ENCODE peak calls at places on chromosomes 4 and X, in eight cellular contexts. One of them, this sample, is unnamed.

GRCh38 chr4:3291969-3292570 is 751 bp upstream of the RGS12 start:
- DNase-seq in OCI-M1: no peak
- DNase-seq in amygdala: peak
- DNase-seq in RPMI7951: peak
- DNase-seq in M059J: peak
- DNase-seq in choroid plexus epithelial cell: peak
- DNase-seq in T follicular helper cell: no peak
- DNase-seq in cortex of kidney: no peak
- DNase-seq in this sample: no peak

GRCh38 chr4:101699441-101700117 is 91.0 kb upstream of the BANK1 start:
- DNase-seq in OCI-M1: peak
- DNase-seq in amygdala: no peak
- DNase-seq in RPMI7951: no peak
- DNase-seq in M059J: no peak
- DNase-seq in choroid plexus epithelial cell: no peak
- DNase-seq in T follicular helper cell: no peak
- DNase-seq in cortex of kidney: no peak
- DNase-seq in this sample: no peak

GRCh38 chrX:5054852-5055251 is 1173.8 kb downstream of the NLGN4X start:
- DNase-seq in OCI-M1: no peak
- DNase-seq in amygdala: no peak
- DNase-seq in RPMI7951: no peak
- DNase-seq in M059J: no peak
- DNase-seq in choroid plexus epithelial cell: no peak
- DNase-seq in T follicular helper cell: no peak
- DNase-seq in cortex of kidney: no peak
- DNase-seq in this sample: no peak

GRCh38 chr4:79578613-79579012 is 170.6 kb upstream of the GK2 start:
- DNase-seq in OCI-M1: peak
- DNase-seq in amygdala: no peak
- DNase-seq in RPMI7951: peak
- DNase-seq in M059J: no peak
- DNase-seq in choroid plexus epithelial cell: no peak
- DNase-seq in T follicular helper cell: no peak
- DNase-seq in cortex of kidney: no peak
- DNase-seq in this sample: no peak

GRCh38 chr4:60884545-60884944 is 315.6 kb upstream of the ADGRL3 start:
- DNase-seq in OCI-M1: peak
- DNase-seq in amygdala: no peak
- DNase-seq in RPMI7951: no peak
- DNase-seq in M059J: no peak
- DNase-seq in choroid plexus epithelial cell: peak
- DNase-seq in T follicular helper cell: no peak
- DNase-seq in cortex of kidney: no peak
- DNase-seq in this sample: no peak

GRCh38 chr4:175970072-175970471 is 95.6 kb upstream of the WDR17 start:
- DNase-seq in OCI-M1: no peak
- DNase-seq in amygdala: no peak
- DNase-seq in RPMI7951: no peak
- DNase-seq in M059J: no peak
- DNase-seq in choroid plexus epithelial cell: no peak
- DNase-seq in T follicular helper cell: no peak
- DNase-seq in cortex of kidney: no peak
- DNase-seq in this sample: no peak

GRCh38 chr4:15729910-15730533 is 27.2 kb downstream of the BST1 start:
- DNase-seq in OCI-M1: peak
- DNase-seq in amygdala: peak
- DNase-seq in RPMI7951: peak
- DNase-seq in M059J: peak
- DNase-seq in choroid plexus epithelial cell: peak
- DNase-seq in T follicular helper cell: peak
- DNase-seq in cortex of kidney: no peak
- DNase-seq in this sample: peak

GRCh38 chr4:152255437-152255836 is 280.5 kb downstream of the FBXW7 start:
- DNase-seq in OCI-M1: no peak
- DNase-seq in amygdala: no peak
- DNase-seq in RPMI7951: peak
- DNase-seq in M059J: peak
- DNase-seq in choroid plexus epithelial cell: peak
- DNase-seq in T follicular helper cell: peak
- DNase-seq in cortex of kidney: no peak
- DNase-seq in this sample: peak

GRCh38 chrX:102934624-102935023 is 2.4 kb upstream of the RAB40AL start:
- DNase-seq in OCI-M1: peak
- DNase-seq in amygdala: peak
- DNase-seq in RPMI7951: peak
- DNase-seq in M059J: peak
- DNase-seq in choroid plexus epithelial cell: peak
- DNase-seq in T follicular helper cell: peak
- DNase-seq in cortex of kidney: no peak
- DNase-seq in this sample: peak

GRCh38 chr4:173490817-173491518 is 39.1 kb downstream of the HAND2 start:
- DNase-seq in OCI-M1: peak
- DNase-seq in amygdala: no peak
- DNase-seq in RPMI7951: peak
- DNase-seq in M059J: peak
- DNase-seq in choroid plexus epithelial cell: peak
- DNase-seq in T follicular helper cell: no peak
- DNase-seq in cortex of kidney: no peak
- DNase-seq in this sample: no peak

GRCh38 chrX:28108186-28108945 is 127.1 kb upstream of the DCAF8L1 start:
- DNase-seq in OCI-M1: no peak
- DNase-seq in amygdala: no peak
- DNase-seq in RPMI7951: no peak
- DNase-seq in M059J: no peak
- DNase-seq in choroid plexus epithelial cell: no peak
- DNase-seq in T follicular helper cell: no peak
- DNase-seq in cortex of kidney: no peak
- DNase-seq in this sample: no peak

GRCh38 chrX:80335062-80335830 is 85.0 kb upstream of the TENT5D start:
- DNase-seq in OCI-M1: peak
- DNase-seq in amygdala: no peak
- DNase-seq in RPMI7951: no peak
- DNase-seq in M059J: peak
- DNase-seq in choroid plexus epithelial cell: no peak
- DNase-seq in T follicular helper cell: peak
- DNase-seq in cortex of kidney: no peak
- DNase-seq in this sample: no peak

GRCh38 chrX:47078129-47079043 is at the start of gene RGN:
- DNase-seq in OCI-M1: no peak
- DNase-seq in amygdala: no peak
- DNase-seq in RPMI7951: no peak
- DNase-seq in M059J: no peak
- DNase-seq in choroid plexus epithelial cell: no peak
- DNase-seq in T follicular helper cell: no peak
- DNase-seq in cortex of kidney: no peak
- DNase-seq in this sample: no peak

GRCh38 chr4:174539571-174539970 is 17.3 kb upstream of the HPGD start:
- DNase-seq in OCI-M1: no peak
- DNase-seq in amygdala: no peak
- DNase-seq in RPMI7951: no peak
- DNase-seq in M059J: no peak
- DNase-seq in choroid plexus epithelial cell: no peak
- DNase-seq in T follicular helper cell: no peak
- DNase-seq in cortex of kidney: no peak
- DNase-seq in this sample: no peak

GRCh38 chrX:10990418-10990817 is 120.7 kb upstream of the HCCS start:
- DNase-seq in OCI-M1: no peak
- DNase-seq in amygdala: no peak
- DNase-seq in RPMI7951: no peak
- DNase-seq in M059J: peak
- DNase-seq in choroid plexus epithelial cell: no peak
- DNase-seq in T follicular helper cell: no peak
- DNase-seq in cortex of kidney: no peak
- DNase-seq in this sample: no peak